ENCODE peak calls at places on chromosomes 3 and 15, in four cellular contexts. I, Z, E and C are unnamed samples.

GRCh38 chr3:157131861-157132260 is 28.1 kb downstream of the CCNL1 start:
- DNase-seq in Z (no peak), I (no peak), E (no peak), C (no peak)

GRCh38 chr15:64717735-64718495 is 57.5 kb downstream of the RBPMS2 start:
- DNase-seq in I (no peak), E (no peak), Z (no peak), C (no peak)

GRCh38 chr3:195032955-195033354 is 238.0 kb downstream of the XXYLT1 start:
- DNase-seq in I (no peak), E (no peak), Z (no peak), C (no peak)

GRCh38 chr3:31035681-31036080 is 141.2 kb upstream of the GADL1 start:
- DNase-seq in Z (no peak), I (no peak), E (no peak), C (no peak)

GRCh38 chr3:55481918-55482495 is 5.1 kb downstream of the WNT5A start:
- DNase-seq in Z (peak), E (no peak), I (no peak), C (no peak)

GRCh38 chr15:98983333-98983732 is 24.3 kb downstream of the PGPEP1L start:
- DNase-seq in I (no peak), E (peak), Z (no peak), C (peak)

GRCh38 chr3:29488922-29489321 is 208.1 kb downstream of the RBMS3 start:
- DNase-seq in Z (no peak), E (peak), I (no peak), C (no peak)

GRCh38 chr15:93038064-93038705 is 50.8 kb downstream of the RGMA start:
- DNase-seq in Z (no peak), I (no peak), E (no peak), C (no peak)

GRCh38 chr3:89223188-89223587 is 115.8 kb downstream of the EPHA3 start:
- DNase-seq in Z (no peak), I (no peak), E (no peak), C (no peak)

GRCh38 chr15:45705510-45706473 is 71.0 kb downstream of the SQOR start:
- DNase-seq in Z (peak), E (peak), I (peak), C (no peak)

GRCh38 chr15:92880796-92881569 is 19.1 kb upstream of the CHD2 start:
- DNase-seq in Z (no peak), I (no peak), E (peak), C (no peak)

GRCh38 chr3:111069974-111070751 is 1.5 kb upstream of the NECTIN3 start:
- DNase-seq in Z (peak), E (peak), I (no peak), C (no peak)

GRCh38 chr3:153373571-153373970 is 211.5 kb downstream of the RAP2B start:
- DNase-seq in I (no peak), Z (no peak), E (peak), C (no peak)

GRCh38 chr15:65789759-65790158 is 2.3 kb downstream of the DENND4A start:
- DNase-seq in E (no peak), Z (no peak), I (no peak), C (no peak)

GRCh38 chr3:23676093-23676492 is 129.7 kb upstream of the UBE2E1 start:
- DNase-seq in I (no peak), E (no peak), Z (no peak), C (no peak)

GRCh38 chr15:70526221-70526973 is 237.0 kb downstream of the UACA start:
- DNase-seq in E (peak), Z (peak), I (no peak), C (no peak)

GRCh38 chr3:190865828-190866227 is 3.3 kb upstream of the GMNC start:
- DNase-seq in Z (no peak), I (no peak), E (no peak), C (no peak)

GRCh38 chr3:81744366-81744765 is 17.1 kb downstream of the GBE1 start:
- DNase-seq in Z (no peak), E (peak), I (no peak), C (no peak)

GRCh38 chr3:138947303-138948121 is 495 bp downstream of the FOXL2NB start:
- DNase-seq in E (no peak), Z (no peak), I (no peak), C (no peak)

GRCh38 chr3:25563601-25564000 is 101.1 kb downstream of the TOP2B start:
- DNase-seq in I (no peak), Z (no peak), E (peak), C (no peak)

GRCh38 chr3:61358364-61358763 is 107.1 kb upstream of the FHIT start:
- DNase-seq in E (peak), I (no peak), Z (peak), C (peak)

GRCh38 chr15:90595760-90596155 is 66.0 kb downstream of the CRTC3 start:
- DNase-seq in Z (no peak), E (no peak), I (no peak), C (no peak)
- H3K4me3 ChIP-seq in Z (no peak), E (no peak), I (no peak), C (no peak)

GRCh38 chr3:58063022-58063421 is 54.8 kb downstream of the FLNB start:
- DNase-seq in Z (no peak), I (no peak), E (no peak), C (no peak)

GRCh38 chr3:58058654-58059263 is 50.5 kb downstream of the FLNB start:
- DNase-seq in I (no peak), E (peak), Z (no peak), C (no peak)

GRCh38 chr3:58063424-58063823 is 55.2 kb downstream of the FLNB start:
- DNase-seq in Z (no peak), E (peak), I (no peak), C (no peak)

GRCh38 chr3:58062469-58062868 is 54.2 kb downstream of the FLNB start:
- DNase-seq in E (no peak), I (no peak), Z (no peak), C (no peak)

DNA sequence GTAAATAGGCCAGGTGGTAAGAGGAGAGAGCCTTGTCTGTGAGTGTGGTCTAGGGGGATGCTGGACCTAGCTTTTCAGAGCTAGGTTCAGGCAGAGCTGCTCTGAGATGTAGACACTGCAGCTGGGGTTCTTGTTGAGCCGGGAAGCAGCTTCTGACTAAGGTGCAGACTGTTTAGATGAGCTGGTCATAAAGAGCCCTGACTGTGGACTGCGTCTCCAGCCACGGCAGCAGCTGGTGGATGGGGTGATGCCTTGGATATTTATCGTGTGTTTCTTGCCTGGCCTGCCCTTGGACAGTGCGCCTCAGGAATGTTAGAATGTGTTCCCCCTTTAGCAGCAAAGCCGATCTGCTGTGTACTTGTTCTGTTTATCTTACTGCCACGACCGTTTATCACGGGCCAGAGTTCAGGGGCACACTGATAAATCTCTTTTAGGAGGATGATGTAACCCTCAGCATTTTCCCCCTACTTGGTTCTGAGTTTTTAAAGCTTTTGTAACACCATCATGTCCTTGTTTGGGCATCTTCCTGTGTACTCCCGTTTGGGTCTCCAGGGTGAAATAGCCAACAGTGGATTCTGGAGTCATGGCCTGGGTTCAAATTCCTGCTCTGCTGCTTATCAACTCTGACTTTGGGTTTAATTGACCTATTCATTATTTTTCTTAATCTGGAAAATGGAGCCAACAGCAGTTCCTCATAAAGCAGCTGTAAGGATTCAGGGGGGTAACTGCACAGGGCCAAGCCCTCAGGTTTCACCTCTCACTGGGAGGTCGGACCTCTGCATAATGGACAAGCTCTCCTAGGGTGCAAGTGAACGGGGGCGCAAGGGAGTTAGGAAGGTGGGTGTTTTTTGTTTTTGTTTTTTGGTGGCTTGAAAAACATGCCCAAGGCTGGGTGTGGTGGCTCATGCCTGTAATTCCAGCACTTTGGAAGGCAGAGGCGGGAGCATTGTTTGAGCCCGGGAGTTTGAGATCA is 51.4 kb downstream of the FLNB start:
- DNase-seq in Z (no peak), E (peak), I (no peak), C (peak)
- H3K4me3 ChIP-seq in Z (no peak), E (no peak), I (no peak), C (no peak)

DNA sequence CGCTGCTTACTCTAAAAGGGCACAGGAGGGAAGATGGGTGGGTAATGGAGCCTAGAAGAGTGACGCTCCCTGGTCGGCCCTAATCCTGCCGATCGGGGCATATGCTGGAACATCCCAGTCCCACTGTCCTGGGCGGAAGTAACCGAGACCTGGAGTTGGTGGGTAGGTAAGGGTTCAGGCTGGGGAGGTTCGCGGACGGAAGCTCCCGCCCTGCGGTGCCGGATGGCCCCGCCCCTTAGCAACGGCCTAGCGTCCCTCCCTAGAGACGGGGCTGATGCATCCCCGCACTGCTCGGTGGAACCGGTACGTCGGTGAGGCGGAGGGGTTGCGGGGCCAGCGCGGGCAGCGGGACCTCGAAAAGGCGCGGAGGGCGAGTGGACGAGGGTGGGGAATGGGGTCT is 1.5 kb downstream of the DNAH1 start:
- DNase-seq in I (no peak), E (peak), Z (peak), C (peak)
- H3K4me3 ChIP-seq in I (peak), E (peak), Z (peak), C (peak)

GRCh38 chr3:193522473-193522872 is 32.2 kb downstream of the ATP13A4 start:
- DNase-seq in E (no peak), Z (no peak), I (no peak), C (no peak)
- H3K4me3 ChIP-seq in E (no peak), Z (no peak), I (no peak), C (no peak)